ENCODE peak calls at places on chromosomes 16 and 17, in ten cellular contexts. S is breast epithelium, U is Panc1, L is suprapubic skin, I is uterus, C is HFF-Myc, Q is heart right ventricle, X is choroid plexus epithelial cell, Y is cardiac fibroblast, E is fibroblast of villous mesenchyme. R is an unnamed sample.

GRCh38 chr17:43068570-43069367 is 43.7 kb downstream of the RND2 start:
- DNase-seq in S (no peak), U (no peak), L (no peak), I (no peak), C (no peak), Q (no peak), X (peak), Y (no peak), E (peak), R (no peak)

GRCh38 chr17:74737299-74738050 is 419 bp downstream of the RAB37 start:
- DNase-seq in S (no peak), U (no peak), L (no peak), I (no peak), C (no peak), Q (no peak), X (no peak), Y (no peak), E (no peak), R (no peak)

GRCh38 chr17:32103476-32104113 is 38.7 kb upstream of the RHOT1 start:
- DNase-seq in S (no peak), U (no peak), L (no peak), I (no peak), C (no peak), Q (no peak), X (no peak), Y (peak), E (no peak), R (no peak)

GRCh38 chr16:80580109-80580832 is 39.5 kb downstream of the DYNLRB2 start:
- DNase-seq in S (no peak), U (no peak), L (no peak), I (no peak), C (no peak), Q (no peak), X (peak), Y (peak), E (peak), R (no peak)

GRCh38 chr16:72635104-72635503 is 412.8 kb downstream of the ZFHX3 start:
- DNase-seq in S (no peak), U (no peak), L (no peak), I (no peak), C (no peak), Q (no peak), X (no peak), Y (no peak), E (peak), R (no peak)

GRCh38 chr17:61469949-61470348 is 17.7 kb downstream of the TBX4 start:
- DNase-seq in S (no peak), U (no peak), L (peak), I (peak), C (no peak), Q (no peak), X (no peak), Y (no peak), E (no peak), R (no peak)

GRCh38 chr17:74632597-74632996 is 9.1 kb upstream of the CD300E start:
- DNase-seq in S (no peak), U (no peak), L (no peak), I (no peak), C (no peak), Q (no peak), X (no peak), Y (no peak), E (no peak), R (no peak)

GRCh38 chr17:41428591-41429326 is 4.4 kb upstream of the KRT37 start:
- DNase-seq in S (no peak), U (no peak), L (no peak), I (no peak), C (no peak), Q (no peak), X (no peak), Y (no peak), E (peak), R (no peak)

GRCh38 chr17:8941520-8941919 is 24.0 kb downstream of the PIK3R5 start:
- DNase-seq in S (no peak), U (no peak), L (peak), I (no peak), C (no peak), Q (no peak), X (no peak), Y (no peak), E (no peak), R (no peak)

GRCh38 chr17:60819447-60820130 is 141.9 kb downstream of the BCAS3 start:
- DNase-seq in S (no peak), U (no peak), L (no peak), I (no peak), C (no peak), Q (no peak), X (no peak), Y (no peak), E (no peak), R (no peak)

GRCh38 chr17:40815381-40815780 is 7.0 kb downstream of the KRT10 start:
- DNase-seq in S (no peak), U (no peak), L (no peak), I (no peak), C (no peak), Q (no peak), X (no peak), Y (no peak), E (no peak), R (no peak)

GRCh38 chr17:43734376-43734775 is 24.2 kb downstream of the SOST start:
- DNase-seq in S (no peak), U (no peak), L (no peak), I (no peak), C (no peak), Q (no peak), X (peak), Y (peak), E (peak), R (no peak)

GRCh38 chr16:50154369-50154947 is 1.4 kb downstream of the TENT4B start:
- DNase-seq in S (no peak), U (no peak), L (peak), I (no peak), C (no peak), Q (peak), X (peak), Y (peak), E (peak), R (no peak)

GRCh38 chr16:53960954-53961616 is 257.1 kb downstream of the FTO start:
- DNase-seq in S (no peak), U (no peak), L (no peak), I (no peak), C (no peak), Q (no peak), X (no peak), Y (no peak), E (no peak), R (no peak)

GRCh38 chr17:63841350-63842172 is 924 bp downstream of the SMARCD2 start:
- DNase-seq in S (peak), U (no peak), L (peak), I (peak), C (no peak), Q (peak), X (peak), Y (peak), E (peak), R (no peak)

GRCh38 chr17:43562679-43563146 is 16.6 kb upstream of the ETV4 start:
- DNase-seq in S (no peak), U (no peak), L (no peak), I (peak), C (no peak), Q (no peak), X (no peak), Y (no peak), E (no peak), R (no peak)

GRCh38 chr16:87389245-87389644 is 2.9 kb upstream of the MAP1LC3B start:
- DNase-seq in S (no peak), U (no peak), L (no peak), I (no peak), C (no peak), Q (no peak), X (no peak), Y (no peak), E (no peak), R (no peak)

GRCh38 chr16:58556678-58557077 is 41.4 kb downstream of the SETD6 start:
- DNase-seq in S (no peak), U (no peak), L (no peak), I (no peak), C (no peak), Q (no peak), X (peak), Y (no peak), E (no peak), R (no peak)

GRCh38 chr17:56810846-56811775 is 22.6 kb downstream of the C17orf67 start:
- DNase-seq in S (no peak), U (no peak), L (no peak), I (no peak), C (no peak), Q (no peak), X (no peak), Y (no peak), E (no peak), R (no peak)

GRCh38 chr16:72932050-72932449 is 115.9 kb downstream of the ZFHX3 start:
- DNase-seq in S (no peak), U (no peak), L (no peak), I (no peak), C (no peak), Q (no peak), X (peak), Y (peak), E (peak), R (no peak)

DNA sequence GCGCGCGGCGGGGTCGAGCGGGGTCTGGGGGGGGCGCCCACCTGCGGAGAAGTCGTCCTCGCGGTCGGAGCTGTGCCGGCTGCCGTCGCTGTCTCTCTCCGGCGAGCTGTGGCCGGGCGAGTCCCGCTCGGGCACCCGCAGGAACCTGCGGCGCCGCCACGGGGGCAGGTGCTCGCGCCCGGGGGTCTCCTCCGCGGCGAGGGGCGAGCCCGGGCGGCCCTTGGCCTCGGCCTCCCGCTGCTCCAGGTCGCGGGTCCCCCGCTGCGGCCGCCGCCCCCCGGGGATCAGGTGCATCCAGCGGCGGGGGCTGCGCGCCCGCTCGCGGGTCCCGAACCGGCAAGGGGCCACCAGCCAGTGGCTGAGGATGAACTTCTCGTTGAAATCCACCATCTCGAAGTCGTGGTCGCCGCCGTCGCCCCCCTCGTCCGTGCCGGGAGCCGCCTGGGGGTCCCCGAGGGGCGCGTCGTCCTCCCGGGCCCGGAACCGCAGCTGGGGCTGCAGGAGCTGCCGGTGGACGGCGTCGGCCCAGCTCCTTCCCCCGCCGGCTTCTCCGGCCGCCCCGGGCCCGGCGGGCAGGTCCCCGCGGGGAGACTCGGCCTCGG is 41.4 kb upstream of the BHLHA9 start:
- DNase-seq in S (no peak), U (no peak), L (no peak), I (no peak), C (no peak), Q (no peak), X (no peak), Y (no peak), E (no peak), R (no peak)
- H3K4me3 ChIP-seq in S (peak), U (peak), L (peak), I (peak), C (no peak), Q (peak), X (no peak), Y (no peak), E (no peak), R (no peak)

DNA sequence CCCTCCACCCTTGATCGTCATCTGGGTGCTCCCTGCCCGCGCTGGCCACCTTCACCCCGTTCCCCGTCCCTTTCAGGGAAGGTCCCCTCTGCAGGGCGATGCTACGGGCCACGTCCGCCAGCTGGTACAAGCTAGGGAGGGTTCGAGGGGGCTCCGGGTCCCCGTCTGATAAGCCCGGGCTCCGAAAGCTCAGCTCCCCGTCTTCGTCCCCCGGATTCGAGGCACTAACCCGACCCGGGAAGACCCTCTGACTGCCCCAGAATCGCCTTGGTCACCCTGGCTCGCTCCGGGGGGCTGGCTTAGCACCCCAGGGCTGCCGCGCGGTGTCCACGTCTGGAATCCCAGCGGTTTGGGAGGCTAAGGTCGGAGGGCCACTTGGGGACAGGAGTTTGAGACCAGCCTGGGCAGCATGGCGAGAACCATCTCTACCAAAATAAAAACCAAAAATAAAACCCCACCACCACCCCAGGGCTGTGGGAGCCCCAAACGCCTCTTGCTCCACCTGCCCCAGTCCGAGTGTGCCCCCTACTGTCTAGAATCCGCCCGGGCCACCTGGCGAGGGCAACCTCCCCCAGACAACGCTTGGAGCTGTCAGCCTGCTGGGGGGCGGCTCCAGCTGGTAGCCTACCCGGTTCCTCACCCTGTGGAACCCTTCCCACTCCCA is 1.1 kb upstream of the SLC43A2 start:
- DNase-seq in S (peak), U (no peak), L (no peak), I (no peak), C (no peak), Q (peak), X (peak), Y (peak), E (peak), R (no peak)
- TF ChIP-seq CTCF in S (peak), U (peak), L (peak), I (peak), C (peak), Q (peak), X (peak), Y (peak), E (peak), R (peak)

DNA sequence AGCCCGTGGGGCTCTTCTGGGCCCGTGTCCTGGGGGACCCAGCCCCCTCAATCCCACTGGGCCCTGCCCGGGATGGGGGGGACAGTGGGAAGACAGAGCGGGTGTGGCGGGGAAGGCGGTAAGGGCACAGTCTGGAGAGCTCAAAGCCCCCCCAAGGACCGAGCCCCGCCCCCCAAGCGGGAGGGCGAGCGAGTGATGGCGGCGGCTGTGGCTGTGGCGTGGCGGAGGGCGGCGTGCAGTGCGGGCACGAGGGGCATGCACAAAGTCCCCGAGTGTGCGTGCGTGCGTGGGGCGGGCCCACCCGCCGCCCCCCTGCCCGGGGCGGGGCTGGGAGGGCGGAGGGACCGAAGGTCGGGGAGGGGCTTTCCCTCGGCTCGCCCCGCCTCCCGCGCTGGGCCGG is 3.6 kb upstream of the WDR24 start:
- DNase-seq in S (no peak), U (no peak), L (no peak), I (no peak), C (no peak), Q (no peak), X (no peak), Y (no peak), E (no peak), R (no peak)
- H3K4me3 ChIP-seq in S (peak), U (no peak), L (peak), I (no peak), C (no peak), Q (no peak), X (no peak), Y (no peak), E (no peak), R (no peak)

GRCh38 chr17:20944014-20944905 is 98.6 kb downstream of the USP22 start:
- DNase-seq in S (peak), U (no peak), L (no peak), I (no peak), C (no peak), Q (no peak), X (peak), Y (no peak), E (no peak), R (no peak)
- TF ChIP-seq CTCF in S (no peak), U (peak), L (no peak), I (no peak), C (peak), Q (peak), X (peak), Y (no peak), E (peak), R (peak)

R was measured in epithelial cell of proximal tubule.